ENCODE peak calls at places on chromosomes 5 and 9, in five cellular contexts. H, P, B, Z and O are unnamed samples.

GRCh38 chr9:289121-289520 is 74.5 kb downstream of the DOCK8 start:
- DNase-seq in B (no peak), P (no peak), Z (no peak), H (no peak), O (no peak)

GRCh38 chr9:87451149-87451548 is 46.5 kb upstream of the DAPK1 start:
- DNase-seq in B (no peak), H (no peak), Z (no peak), P (no peak), O (no peak)

GRCh38 chr5:165130656-165131055 is 1625.2 kb downstream of the MAT2B start:
- DNase-seq in H (no peak), B (no peak), Z (no peak), P (no peak), O (no peak)

GRCh38 chr5:149646564-149646963 is 65.3 kb downstream of the ARHGEF37 start:
- DNase-seq in H (no peak), Z (no peak), B (peak), P (peak), O (no peak)

GRCh38 chr5:89313044-89313443 is 430.1 kb upstream of the MEF2C start:
- DNase-seq in P (no peak), B (peak), H (no peak), Z (no peak), O (peak)

GRCh38 chr9:89477811-89478583 is 19.9 kb downstream of the SEMA4D start:
- DNase-seq in H (peak), Z (no peak), P (no peak), B (peak), O (peak)

GRCh38 chr5:132435891-132436290 is 54.7 kb downstream of the IRF1 start:
- DNase-seq in Z (no peak), H (no peak), B (no peak), P (no peak), O (no peak)

GRCh38 chr5:74576941-74577456 is 63.5 kb downstream of the ENC1 start:
- DNase-seq in H (no peak), B (peak), Z (no peak), P (peak), O (no peak)

GRCh38 chr5:72503888-72504491 is 3.2 kb downstream of the ZNF366 start:
- DNase-seq in P (no peak), B (peak), Z (no peak), H (no peak), O (no peak)

GRCh38 chr5:103119067-103119764 is 722 bp downstream of the GIN1 start:
- DNase-seq in H (no peak), Z (no peak), B (no peak), P (peak), O (no peak)

GRCh38 chr5:17441351-17441750 is 56.7 kb upstream of the TAF11L2 start:
- DNase-seq in H (no peak), P (no peak), B (peak), Z (no peak), O (no peak)

GRCh38 chr5:17448877-17449276 is 49.2 kb upstream of the TAF11L2 start:
- DNase-seq in P (no peak), B (no peak), H (no peak), Z (no peak), O (no peak)

GRCh38 chr5:17443333-17444125 is 54.5 kb upstream of the TAF11L2 start:
- DNase-seq in B (no peak), P (no peak), H (no peak), Z (no peak), O (no peak)

GRCh38 chr5:17444496-17444895 is 53.5 kb upstream of the TAF11L2 start:
- DNase-seq in P (no peak), H (no peak), Z (no peak), B (no peak), O (no peak)

DNA sequence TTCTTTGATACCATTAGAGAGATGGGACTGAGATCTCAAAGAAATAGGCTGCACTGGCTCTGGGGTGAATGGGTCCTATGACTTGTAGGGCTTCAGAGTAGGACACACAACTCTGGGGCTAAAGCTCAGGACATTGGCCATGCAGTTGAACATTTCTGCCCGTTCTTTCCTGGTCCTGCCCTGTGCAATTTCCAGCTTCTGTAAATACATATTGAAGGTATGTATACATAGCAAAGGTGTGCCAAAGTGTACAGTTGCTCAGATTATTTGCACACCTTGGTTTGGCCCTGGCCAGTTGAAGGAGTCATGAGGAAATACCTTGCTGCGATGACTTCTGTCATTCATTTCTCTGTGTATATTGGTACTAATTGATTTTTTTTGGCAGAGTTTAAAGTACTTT is 52.8 kb upstream of the TAF11L2 start:
- DNase-seq in P (no peak), B (no peak), Z (no peak), H (no peak), O (no peak)
- H3K27ac ChIP-seq in P (no peak), B (no peak), Z (no peak), H (no peak), O (no peak)

DNA sequence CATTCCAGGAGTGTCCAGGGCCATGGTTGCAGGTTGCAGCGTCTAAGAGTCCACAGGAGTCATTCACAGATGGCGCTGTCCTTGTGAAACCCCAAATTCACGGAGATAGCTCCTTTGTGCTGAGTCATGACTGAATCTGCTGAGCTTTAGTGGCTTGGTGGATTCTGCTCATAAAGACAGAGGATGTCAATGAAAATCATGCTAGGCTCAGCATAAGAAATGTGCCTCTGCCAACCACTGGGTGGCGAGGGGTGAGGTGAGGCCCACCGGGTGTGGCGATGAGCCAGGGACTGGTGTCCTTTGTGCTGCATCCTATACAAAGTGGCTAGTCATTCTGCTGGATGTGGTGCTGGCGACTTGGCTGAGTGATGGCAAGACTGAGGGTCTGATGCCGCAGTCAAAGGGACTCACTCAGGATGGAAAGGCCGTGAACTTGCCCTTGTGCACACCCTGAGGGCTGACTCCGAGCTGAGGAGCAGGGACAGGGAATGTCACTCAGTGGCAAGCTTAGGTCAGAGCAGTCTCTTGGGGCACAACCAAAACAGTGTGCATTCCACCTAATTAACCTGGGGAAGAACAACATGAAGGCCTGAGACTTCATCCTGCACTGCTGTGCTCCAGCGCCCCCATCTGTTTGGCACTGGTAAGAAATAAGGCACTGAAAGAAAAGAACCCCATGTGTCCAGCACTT is 71.5 kb downstream of the DAP start:
- DNase-seq in Z (no peak), B (peak), P (peak), H (no peak), O (no peak)
- TF ChIP-seq CTCF in Z (peak), B (peak), P (peak), H (no peak), O (no peak)

GRCh38 chr5:143413964-143414669 is 10.6 kb upstream of the NR3C1 start:
- DNase-seq in Z (peak), B (peak), P (peak), H (no peak), O (no peak)
- H3K27ac ChIP-seq in Z (peak), B (no peak), P (peak), H (no peak), O (no peak)

GRCh38 chr5:180604271-180604670 is 13.0 kb upstream of the SCGB3A1 start:
- DNase-seq in P (no peak), Z (peak), B (no peak), H (no peak), O (no peak)

GRCh38 chr5:180608572-180609310 is 17.4 kb upstream of the SCGB3A1 start:
- DNase-seq in Z (no peak), B (no peak), H (no peak), P (no peak), O (no peak)

GRCh38 chr5:180605554-180606214 is 14.4 kb upstream of the SCGB3A1 start:
- DNase-seq in P (peak), Z (peak), H (no peak), B (peak), O (peak)

GRCh38 chr5:180607861-180608571 is 16.7 kb upstream of the SCGB3A1 start:
- DNase-seq in P (no peak), Z (peak), H (no peak), B (no peak), O (no peak)

GRCh38 chr5:180606215-180606785 is 15.0 kb upstream of the SCGB3A1 start:
- DNase-seq in Z (peak), H (no peak), B (no peak), P (no peak), O (no peak)
- TF ChIP-seq CTCF in Z (no peak), H (no peak), B (no peak), P (peak), O (peak)